ENCODE peak calls at places on chromosomes 5 and 9, in eight cellular contexts. L is uterus; W is fibroblast of lung; J is heart left ventricle; C is mucosa of descending colon; Y is psoas muscle; X is A673; H is CD4-positive, alpha-beta memory T cell. T is an unnamed sample. For H3K4me1, the result is how much of the 10 kb centered on the place peaks cover.

GRCh38 chr5:78879541-78879940 is 105.6 kb downstream of the ARSB start:
- DNase-seq in W (no peak), X (no peak), H (no peak), J (no peak), Y (no peak), L (no peak), C (no peak), T (no peak)

GRCh38 chr9:117400131-117400530 is 14.7 kb downstream of the ASTN2 start:
- DNase-seq in X (no peak), H (no peak), Y (no peak), W (no peak), L (no peak), J (no peak), C (no peak), T (peak)

GRCh38 chr5:132681476-132681831 is 7.7 kb downstream of the IL4 start:
- DNase-seq in C (no peak), Y (no peak), X (no peak), H (no peak), J (no peak), L (no peak), W (no peak), T (no peak)

GRCh38 chr5:10557747-10558295 is 6.0 kb upstream of the ANKRD33B start:
- DNase-seq in W (peak), Y (no peak), X (no peak), C (peak), J (no peak), L (peak), H (no peak), T (no peak)

GRCh38 chr5:10481241-10481932 is 39.7 kb downstream of the ROPN1L start:
- DNase-seq in W (no peak), H (no peak), X (no peak), C (no peak), Y (no peak), L (no peak), J (no peak), T (no peak)

GRCh38 chr9:113446323-113446740 is 17.2 kb upstream of the RGS3 start:
- DNase-seq in C (no peak), J (no peak), X (peak), H (peak), Y (no peak), W (peak), L (no peak), T (no peak)

GRCh38 chr9:113503613-113504230 is 40.2 kb downstream of the RGS3 start:
- DNase-seq in X (no peak), H (no peak), W (peak), J (peak), Y (no peak), C (no peak), L (no peak), T (no peak)

GRCh38 chr9:81682797-81683196 is 6.5 kb downstream of the TLE1 start:
- DNase-seq in L (no peak), J (no peak), X (no peak), H (no peak), C (no peak), Y (no peak), W (peak), T (no peak)

GRCh38 chr5:52709171-52709925 is 78.4 kb upstream of the ITGA1 start:
- DNase-seq in X (no peak), H (no peak), Y (no peak), W (peak), J (peak), L (no peak), C (no peak), T (no peak)

GRCh38 chr5:144179226-144179625 is 8.6 kb downstream of the KCTD16 start:
- DNase-seq in Y (no peak), X (no peak), H (no peak), L (no peak), W (no peak), J (no peak), C (no peak), T (no peak)

GRCh38 chr5:28896949-28897348 is 1858.6 kb upstream of the CDH9 start:
- DNase-seq in C (no peak), H (no peak), L (no peak), X (peak), Y (no peak), W (no peak), J (no peak), T (peak)

GRCh38 chr9:87336914-87337333 is 160.7 kb upstream of the DAPK1 start:
- DNase-seq in Y (no peak), X (peak), C (no peak), W (peak), H (peak), J (peak), L (peak), T (peak)

GRCh38 chr5:76819851-76820280 is 1.0 kb downstream of the F2RL1 start:
- DNase-seq in C (peak), L (no peak), Y (no peak), X (no peak), H (no peak), W (peak), J (no peak), T (no peak)

GRCh38 chr5:134547999-134548626 is 22.6 kb downstream of the JADE2 start:
- DNase-seq in J (no peak), C (peak), H (no peak), L (no peak), Y (no peak), W (no peak), X (no peak), T (no peak)

GRCh38 chr9:129141066-129142041 is 30.1 kb downstream of the PTPA start:
- DNase-seq in X (peak), L (peak), Y (peak), C (no peak), H (no peak), W (peak), J (peak), T (peak)

GRCh38 chr9:16202913-16203734 is 650.3 kb downstream of the CCDC171 start:
- DNase-seq in H (no peak), L (no peak), X (peak), C (no peak), Y (no peak), J (no peak), W (peak), T (peak)

GRCh38 chr9:95021166-95021886 is 294.8 kb downstream of the AOPEP start:
- DNase-seq in C (no peak), W (no peak), H (no peak), X (no peak), L (no peak), J (no peak), Y (no peak), T (no peak)

GRCh38 chr5:44565360-44565759 is 176.1 kb upstream of the FGF10 start:
- DNase-seq in W (no peak), C (no peak), H (no peak), J (no peak), X (no peak), L (no peak), Y (no peak), T (no peak)

GRCh38 chr5:132916086-132916485 is 42.6 kb downstream of the LEAP2 start:
- DNase-seq in Y (no peak), H (no peak), W (no peak), J (no peak), X (no peak), L (no peak), C (no peak), T (no peak)

GRCh38 chr9:114156658-114157421 is 1.5 kb downstream of the COL27A1 start:
- DNase-seq in H (peak), C (no peak), L (peak), J (peak), W (peak), Y (peak), X (peak), T (peak)

GRCh38 chr5:10081584-10081983 is 168.1 kb downstream of the ATPSCKMT start:
- DNase-seq in W (no peak), J (no peak), H (no peak), C (no peak), L (no peak), X (no peak), Y (no peak), T (no peak)

GRCh38 chr5:79464695-79465332 is 49.1 kb downstream of the HOMER1 start:
- DNase-seq in C (no peak), X (peak), J (no peak), W (no peak), Y (no peak), H (peak), L (no peak), T (no peak)

GRCh38 chr9:119968837-119969707 is 599.8 kb upstream of the BRINP1 start:
- DNase-seq in J (peak), H (peak), W (peak), Y (peak), X (peak), L (peak), C (peak), T (peak)

GRCh38 chr9:28774433-28775029 is 1201.2 kb upstream of the C9orf72 start:
- DNase-seq in Y (no peak), L (no peak), H (no peak), X (peak), W (peak), C (no peak), J (no peak), T (no peak)

GRCh38 chr9:129318121-129319075 is 140.3 kb upstream of the IER5L start:
- DNase-seq in X (no peak), C (no peak), Y (peak), H (no peak), J (peak), W (peak), L (peak), T (no peak)

GRCh38 chr5:79357401-79357800 is 121.5 kb downstream of the JMY start:
- DNase-seq in H (no peak), Y (no peak), W (peak), L (no peak), J (no peak), X (no peak), C (no peak), T (no peak)

GRCh38 chr9:134061019-134061687 is 6.7 kb downstream of the BRD3 start:
- DNase-seq in H (no peak), W (no peak), J (no peak), L (no peak), Y (no peak), C (no peak), X (no peak), T (no peak)

GRCh38 chr5:73273379-73274050 is 100.5 kb downstream of the TMEM174 start:
- DNase-seq in C (no peak), J (no peak), Y (no peak), H (no peak), L (no peak), X (no peak), W (no peak), T (no peak)

GRCh38 chr5:1975406-1975715 is 92.6 kb upstream of the IRX4 start:
- DNase-seq in W (no peak), L (no peak), Y (no peak), H (no peak), C (no peak), J (no peak), X (no peak), T (no peak)

GRCh38 chr5:1420211-1421195 is 24.7 kb downstream of the SLC6A3 start:
- DNase-seq in H (no peak), L (no peak), C (peak), W (no peak), J (no peak), X (no peak), Y (peak), T (no peak)

GRCh38 chr5:86879086-86879485 is 261.3 kb downstream of the COX7C start:
- DNase-seq in W (no peak), J (no peak), L (no peak), H (no peak), Y (no peak), C (no peak), X (no peak), T (no peak)

GRCh38 chr5:86880344-86880743 is 262.6 kb downstream of the COX7C start:
- DNase-seq in L (no peak), J (no peak), H (no peak), W (no peak), Y (no peak), X (no peak), C (no peak), T (no peak)

GRCh38 chr5:86880785-86881492 is 263.2 kb downstream of the COX7C start:
- DNase-seq in X (peak), W (peak), J (peak), C (no peak), L (peak), H (peak), Y (no peak), T (peak)

GRCh38 chr5:86878250-86878649 is 260.5 kb downstream of the COX7C start:
- DNase-seq in J (no peak), Y (no peak), H (no peak), X (no peak), L (no peak), W (peak), C (no peak), T (no peak)

GRCh38 chr5:86875539-86875938 is 257.8 kb downstream of the COX7C start:
- DNase-seq in W (no peak), X (no peak), H (no peak), L (no peak), Y (no peak), J (no peak), C (no peak), T (no peak)
- H3K4me1 ChIP-seq in W (under half), X (under half), H (under half), L (under half), Y (under half), J (under half), C (under half), T (under half)

DNA sequence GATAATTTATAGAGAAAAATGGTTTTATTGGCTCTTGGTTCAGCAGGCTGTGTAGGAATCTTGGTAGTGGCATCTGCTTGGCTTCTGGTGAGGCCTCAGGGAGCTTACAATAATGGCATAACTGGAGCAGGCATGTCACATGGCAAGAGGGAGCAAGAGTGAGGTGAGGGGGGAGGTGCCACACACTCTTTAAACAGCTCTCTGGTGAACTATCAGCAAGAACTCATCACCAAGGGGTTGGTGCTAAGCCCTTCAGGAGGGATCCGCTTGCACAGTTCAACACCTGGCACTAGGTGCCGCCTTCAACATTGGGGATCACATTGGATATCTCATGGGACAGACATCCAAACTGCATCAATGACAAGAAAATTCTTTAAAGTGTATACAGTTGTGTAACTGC is 10.5 kb downstream of the GPBP1 start:
- DNase-seq in Y (no peak), J (no peak), W (no peak), X (no peak), C (no peak), L (no peak), H (no peak), T (no peak)
- H3K4me1 ChIP-seq in Y (half or more), J (under half), W (under half), X (under half), C (under half), L (under half), H (half or more), T (under half)

GRCh38 chr5:157821822-157822622 is 36.9 kb downstream of the CLINT1 start:
- DNase-seq in J (no peak), Y (no peak), C (no peak), L (no peak), W (peak), X (no peak), H (no peak), T (no peak)

GRCh38 chr5:157827429-157827828 is 31.5 kb downstream of the CLINT1 start:
- DNase-seq in W (peak), C (no peak), L (no peak), H (no peak), J (no peak), X (no peak), Y (no peak), T (no peak)

GRCh38 chr5:157821405-157821804 is 37.5 kb downstream of the CLINT1 start:
- DNase-seq in C (no peak), W (no peak), J (no peak), H (no peak), L (no peak), Y (no peak), X (no peak), T (no peak)

GRCh38 chr5:157820593-157821252 is 38.2 kb downstream of the CLINT1 start:
- DNase-seq in W (peak), J (peak), H (peak), Y (no peak), X (peak), L (no peak), C (no peak), T (peak)

GRCh38 chr5:157823655-157824054 is 35.3 kb downstream of the CLINT1 start:
- DNase-seq in W (no peak), X (no peak), L (no peak), J (no peak), H (no peak), C (no peak), Y (no peak), T (no peak)
- H3K4me1 ChIP-seq in W (under half), X (under half), L (under half), J (under half), H (under half), C (under half), Y (half or more), T (under half)

DNA sequence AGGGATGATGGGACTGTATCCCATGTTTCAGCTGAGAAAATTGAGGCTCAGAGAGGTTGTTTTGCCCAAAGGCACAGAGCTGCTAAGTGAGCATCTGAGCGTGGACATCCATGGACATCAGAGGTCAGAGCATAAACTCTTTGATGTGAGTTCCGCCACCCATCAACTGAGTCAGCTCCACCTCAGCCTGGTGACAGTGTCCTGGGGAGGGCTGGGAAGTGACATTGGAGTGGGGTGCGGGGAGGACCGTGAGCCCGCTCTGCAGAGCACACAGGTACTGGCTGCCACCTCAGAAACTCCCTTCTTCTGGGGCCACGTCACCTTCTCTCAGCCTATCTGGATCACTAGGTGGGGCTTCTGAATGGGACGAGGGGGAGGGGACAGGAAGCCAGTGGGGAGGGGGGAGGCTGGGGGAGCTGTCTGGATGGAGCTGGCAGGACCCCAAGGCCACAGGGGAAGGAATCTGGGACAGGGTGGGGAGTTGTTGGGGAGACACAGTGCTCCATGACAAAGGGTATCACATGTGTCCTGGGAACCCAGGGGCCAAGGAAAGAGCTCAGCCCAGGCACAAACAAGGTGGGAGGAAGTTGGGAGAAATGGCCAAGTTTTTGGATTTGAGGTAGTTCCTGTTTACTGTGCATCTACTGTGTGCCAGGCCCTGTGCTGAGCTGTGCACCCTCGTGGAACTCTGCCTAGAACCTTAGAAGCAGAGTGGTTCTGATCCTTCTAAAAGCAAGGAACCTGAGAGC is 2.5 kb downstream of the LAMC3 start:
- DNase-seq in J (no peak), H (no peak), W (no peak), Y (peak), X (no peak), L (no peak), C (no peak), T (no peak)
- H3K4me1 ChIP-seq in J (under half), H (under half), W (under half), Y (under half), X (under half), L (under half), C (under half), T (under half)

DNA sequence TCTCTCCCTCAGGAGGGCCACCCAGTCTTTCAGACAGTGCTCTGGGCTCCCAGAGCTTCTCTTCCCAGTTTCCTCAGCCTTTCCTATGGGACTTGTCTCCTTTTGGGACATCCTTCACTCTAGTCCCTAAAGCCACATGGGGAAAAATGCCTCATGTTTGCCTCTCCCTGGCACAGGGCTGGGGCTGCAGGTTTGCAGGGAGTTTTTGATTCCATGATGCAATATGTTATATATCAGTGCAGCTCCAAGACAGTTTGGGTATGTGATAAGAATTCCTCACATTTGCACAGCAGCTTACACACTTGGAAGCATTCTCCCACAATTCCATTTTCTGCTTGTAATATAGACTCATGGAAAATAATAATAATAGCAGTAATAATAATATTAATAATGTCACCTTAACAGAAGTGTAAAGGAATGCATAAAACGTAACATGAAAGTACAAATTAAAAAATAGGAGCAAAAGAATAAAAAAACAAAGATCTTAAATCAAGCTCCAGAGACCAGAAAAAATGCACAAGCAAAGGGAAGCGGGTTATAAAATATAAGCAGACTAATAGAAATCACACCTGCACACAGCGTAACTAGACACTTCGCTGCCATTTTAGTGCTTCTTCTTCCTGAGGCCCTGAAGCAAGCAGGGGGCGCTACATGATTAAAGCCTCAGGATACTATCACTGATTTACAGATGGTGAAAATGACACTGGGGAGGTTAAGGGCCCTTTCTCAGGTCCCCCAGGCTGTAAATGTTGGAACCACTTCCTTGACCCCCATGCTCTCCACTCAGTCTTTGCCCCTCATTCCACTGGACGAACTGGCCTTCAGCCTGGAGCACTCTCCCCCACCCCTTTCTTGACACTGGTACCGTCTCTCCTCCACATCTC is 70.0 kb upstream of the IL17B start:
- DNase-seq in L (no peak), Y (no peak), X (peak), W (no peak), H (no peak), C (peak), J (no peak), T (no peak)
- H3K4me1 ChIP-seq in L (under half), Y (half or more), X (under half), W (half or more), H (under half), C (under half), J (half or more), T (under half)

GRCh38 chr5:119319890-119320289 is 35.9 kb upstream of the TNFAIP8 start:
- DNase-seq in W (no peak), C (no peak), X (no peak), Y (no peak), J (no peak), L (no peak), H (no peak), T (no peak)
- H3K4me1 ChIP-seq in W (under half), C (under half), X (under half), Y (under half), J (under half), L (under half), H (half or more), T (under half)